ENCODE peak calls at places on chromosomes 2 and 18, in four cellular contexts. W, L, H and M are unnamed samples.

GRCh38 chr2:237500681-237501424 is 13.8 kb downstream of the MLPH start:
- DNase-seq in L (no peak), H (peak; percentile 20), W (no peak), M (no peak)

GRCh38 chr2:216348909-216349308 is 23.4 kb downstream of the MARCHF4 start:
- DNase-seq in H (no peak), W (no peak), L (no peak), M (no peak)

GRCh38 chr2:206984206-206984605 is 44.9 kb downstream of the CPO start:
- DNase-seq in H (no peak), L (no peak), W (no peak), M (no peak)

GRCh38 chr2:104915107-104915793 is 61.3 kb downstream of the POU3F3 start:
- DNase-seq in H (no peak), W (no peak), L (no peak), M (no peak)

GRCh38 chr18:35775887-35776286 is 194.3 kb downstream of the GALNT1 start:
- DNase-seq in H (no peak), L (no peak), W (no peak), M (no peak)

GRCh38 chr2:119068154-119068725 is 90.3 kb downstream of the C1QL2 start:
- DNase-seq in W (no peak), L (no peak), H (no peak), M (no peak)

GRCh38 chr2:219210572-219211362 is 4.2 kb downstream of the ZFAND2B start:
- DNase-seq in W (no peak), H (no peak), L (no peak), M (no peak)

GRCh38 chr2:225937625-225938024 is 538.1 kb downstream of the NYAP2 start:
- DNase-seq in W (no peak), H (no peak), L (no peak), M (no peak)

GRCh38 chr2:30776831-30777652 is 30.2 kb downstream of the CAPN13 start:
- DNase-seq in L (no peak), H (no peak), W (no peak), M (peak; percentile 33)

GRCh38 chr2:29844713-29845320 is 76.6 kb downstream of the ALK start:
- DNase-seq in W (no peak), L (no peak), H (no peak), M (no peak)

GRCh38 chr18:54740146-54740844 is 88.0 kb upstream of the RAB27B start:
- DNase-seq in W (no peak), L (no peak), H (no peak), M (no peak)

GRCh38 chr2:177327065-177327464 is 62.5 kb upstream of the NFE2L2 start:
- DNase-seq in H (no peak), L (no peak), W (no peak), M (no peak)

GRCh38 chr2:159078443-159078842 is 110.0 kb downstream of the TANC1 start:
- DNase-seq in H (no peak), W (no peak), L (no peak), M (no peak)

GRCh38 chr18:58525517-58525916 is 103.4 kb downstream of the ALPK2 start:
- DNase-seq in W (peak; percentile 65), H (no peak), L (no peak), M (no peak)

GRCh38 chr2:218228366-218229092 is 11.5 kb downstream of the ARPC2 start:
- DNase-seq in H (no peak), L (no peak), W (no peak), M (no peak)

GRCh38 chr2:162113771-162114168 is 38.3 kb downstream of the GCG start:
- DNase-seq in W (no peak), H (no peak), L (peak; percentile 85), M (no peak)

GRCh38 chr2:20212459-20212870 is 12.5 kb downstream of the SDC1 start:
- DNase-seq in L (no peak), W (no peak), H (peak; percentile 50), M (no peak)

GRCh38 chr2:207683879-207684627 is 27.4 kb upstream of the CCNYL1 start:
- DNase-seq in H (no peak), W (no peak), L (peak; percentile 84), M (no peak)

GRCh38 chr2:144796956-144797355 is 277.0 kb upstream of the ZEB2 start:
- DNase-seq in W (no peak), H (no peak), L (no peak), M (no peak)

GRCh38 chr2:235098273-235098672 is 146.5 kb downstream of the SH3BP4 start:
- DNase-seq in W (no peak), L (no peak), H (no peak), M (peak; percentile 30)

GRCh38 chr18:55587341-55588000 is 521 bp downstream of the TCF4 start:
- DNase-seq in W (no peak), L (no peak), H (peak; percentile 44), M (no peak)

GRCh38 chr2:47072728-47073191 is 82.3 kb downstream of the STPG4 start:
- DNase-seq in H (no peak), L (no peak), W (no peak), M (no peak)

GRCh38 chr2:60366178-60366577 is 187.3 kb downstream of the BCL11A start:
- DNase-seq in L (no peak), H (no peak), W (no peak), M (no peak)

GRCh38 chr2:11004206-11004605 is 92.5 kb downstream of the KCNF1 start:
- DNase-seq in L (peak; percentile 27), H (no peak), W (no peak), M (no peak)

GRCh38 chr18:70523035-70523797 is 234.4 kb downstream of the SOCS6 start:
- DNase-seq in W (no peak), L (no peak), H (no peak), M (no peak)

GRCh38 chr2:186950694-186951093 is 101.7 kb upstream of the ZSWIM2 start:
- DNase-seq in L (no peak), W (no peak), H (no peak), M (peak; percentile 20)

GRCh38 chr2:44746856-44747612 is 194.5 kb upstream of the SIX3 start:
- DNase-seq in H (no peak), W (no peak), L (no peak), M (no peak)

GRCh38 chr2:143476421-143477084 is 347.3 kb downstream of the ARHGAP15 start:
- DNase-seq in W (no peak), H (no peak), L (no peak), M (no peak)

GRCh38 chr2:169734172-169734847 is 678 bp downstream of the KLHL23 start:
- DNase-seq in W (no peak), L (no peak), H (peak; percentile 70), M (no peak)

GRCh38 chr18:61335737-61336555 is 2.7 kb downstream of the CDH20 start:
- DNase-seq in H (no peak), L (no peak), W (no peak), M (no peak)
- TF ChIP-seq HDAC6 in H (no peak), L (no peak), W (no peak), M (no peak)

GRCh38 chr2:25014631-25015030 is 27.2 kb upstream of the EFR3B start:
- DNase-seq in W (no peak), H (no peak), L (no peak), M (no peak)

DNA sequence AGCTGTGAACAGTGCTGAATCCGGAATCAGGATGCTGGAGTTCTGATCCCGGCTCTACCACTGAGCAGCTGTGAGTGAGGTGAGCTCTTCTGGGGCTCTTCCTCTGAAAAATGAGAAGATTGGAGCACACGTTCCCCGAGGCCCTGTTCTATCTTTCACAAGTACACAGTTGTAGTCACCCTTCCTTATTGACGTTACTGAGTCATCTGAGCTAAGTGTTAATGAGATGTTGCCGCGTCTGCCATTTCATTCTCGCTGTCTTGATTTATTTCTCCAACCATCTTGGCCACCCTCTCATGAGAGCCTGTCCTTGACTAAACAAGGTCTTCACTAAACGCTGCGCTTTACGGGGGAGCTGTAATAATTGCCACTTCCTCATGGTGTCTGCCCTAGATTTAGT is 31.9 kb upstream of the EFR3B start:
- DNase-seq in W (no peak), L (no peak), H (no peak), M (no peak)
- TF ChIP-seq HDAC6 in W (no peak), L (no peak), H (no peak), M (no peak)

DNA sequence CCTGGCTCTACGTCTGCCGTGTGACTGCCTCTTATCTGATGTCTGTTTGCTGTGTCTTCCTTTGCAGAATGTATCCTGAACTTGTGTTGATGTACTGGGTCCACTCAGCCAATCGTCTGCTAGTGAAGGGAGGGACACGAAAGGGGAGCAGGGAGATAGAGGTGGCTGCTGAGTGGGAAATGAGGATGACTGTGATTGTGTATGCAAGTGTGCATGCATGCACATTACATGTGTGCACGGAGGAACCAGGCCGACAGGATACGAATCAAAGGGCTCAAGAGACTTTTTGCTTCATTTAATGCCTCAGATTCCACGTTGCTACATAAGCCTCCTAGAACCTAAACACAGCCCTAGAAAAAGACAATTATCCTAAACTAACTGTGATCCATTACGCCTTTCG is 111.2 kb downstream of the TFCP2L1 start:
- DNase-seq in L (no peak), W (no peak), H (no peak), M (no peak)
- TF ChIP-seq HDAC6 in L (no peak), W (no peak), H (no peak), M (no peak)

GRCh38 chr2:9703701-9704221 is 73.0 kb upstream of the YWHAQ start:
- DNase-seq in H (peak; percentile 92), W (no peak), L (peak; percentile 83), M (no peak)
- TF ChIP-seq HDAC6 in H (no peak), W (no peak), L (no peak), M (no peak)

DNA sequence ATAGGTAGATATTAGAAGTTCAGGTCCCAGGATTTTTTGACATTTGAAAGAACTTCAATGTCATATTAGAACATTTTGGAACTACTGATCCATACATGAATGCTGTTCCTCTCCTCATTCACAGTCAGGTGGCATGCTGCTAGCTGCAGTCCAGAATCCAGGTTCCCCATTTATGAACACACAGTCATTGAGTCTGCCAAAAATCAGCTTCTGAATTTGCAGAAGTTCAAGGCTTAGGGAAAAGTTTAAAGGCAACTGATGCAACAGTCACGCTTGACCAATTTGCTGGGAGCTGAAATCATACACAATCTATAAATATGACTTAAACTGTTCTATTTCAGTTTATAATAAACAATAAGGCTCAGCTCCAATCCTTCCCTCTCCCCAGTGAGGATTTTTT is 17.3 kb upstream of the TTR start:
- DNase-seq in W (no peak), L (no peak), H (no peak), M (no peak)
- TF ChIP-seq HDAC6 in W (no peak), L (no peak), H (no peak), M (no peak)